ENCODE peak calls at places on chromosomes 4 and X, in five cellular contexts. One of them, this sample, is unnamed.

GRCh38 chr4:76758290-76758882 is 139.6 kb downstream of the SOWAHB start:
- DNase-seq in COR-L47: peak; percentile 61
- DNase-seq in NCI-H1105: no peak
- DNase-seq in fibroblast of the conjunctiva: peak; percentile 67
- DNase-seq in Right ventricle myocardium superior: no peak
- DNase-seq in this sample: no peak

GRCh38 chrX:24498181-24498580 is 33.1 kb downstream of the PDK3 start:
- DNase-seq in COR-L47: no peak
- DNase-seq in NCI-H1105: no peak
- DNase-seq in fibroblast of the conjunctiva: no peak
- DNase-seq in Right ventricle myocardium superior: no peak
- DNase-seq in this sample: no peak

GRCh38 chrX:24862343-24862742 is 153.4 kb downstream of the ARX start:
- DNase-seq in COR-L47: no peak
- DNase-seq in NCI-H1105: no peak
- DNase-seq in fibroblast of the conjunctiva: peak; percentile 39
- DNase-seq in Right ventricle myocardium superior: no peak
- DNase-seq in this sample: no peak

GRCh38 chrX:8815460-8816065 is 14.4 kb upstream of the FAM9A start:
- DNase-seq in COR-L47: peak; percentile 8
- DNase-seq in NCI-H1105: peak; percentile 20
- DNase-seq in fibroblast of the conjunctiva: no peak
- DNase-seq in Right ventricle myocardium superior: no peak
- DNase-seq in this sample: peak; percentile 49

GRCh38 chr4:8400641-8401325 is 39.7 kb downstream of the ACOX3 start:
- DNase-seq in COR-L47: no peak
- DNase-seq in NCI-H1105: no peak
- DNase-seq in fibroblast of the conjunctiva: peak; percentile 30
- DNase-seq in Right ventricle myocardium superior: no peak
- DNase-seq in this sample: no peak

GRCh38 chr4:186037692-186038658 is 31.0 kb upstream of the TLR3 start:
- DNase-seq in COR-L47: peak; percentile 44
- DNase-seq in NCI-H1105: peak; percentile 33
- DNase-seq in fibroblast of the conjunctiva: peak; percentile 68
- DNase-seq in Right ventricle myocardium superior: no peak
- DNase-seq in this sample: peak; percentile 52

GRCh38 chr4:38424171-38424871 is 239.7 kb upstream of the KLF3 start:
- DNase-seq in COR-L47: no peak
- DNase-seq in NCI-H1105: no peak
- DNase-seq in fibroblast of the conjunctiva: no peak
- DNase-seq in Right ventricle myocardium superior: no peak
- DNase-seq in this sample: no peak

GRCh38 chrX:154486052-154486395 is 391 bp downstream of the UBL4A start:
- DNase-seq in COR-L47: no peak
- DNase-seq in NCI-H1105: no peak
- DNase-seq in fibroblast of the conjunctiva: no peak
- DNase-seq in Right ventricle myocardium superior: peak; percentile 62
- DNase-seq in this sample: no peak

GRCh38 chrX:23901065-23901464 is 6.7 kb downstream of the APOO start:
- DNase-seq in COR-L47: no peak
- DNase-seq in NCI-H1105: no peak
- DNase-seq in fibroblast of the conjunctiva: no peak
- DNase-seq in Right ventricle myocardium superior: no peak
- DNase-seq in this sample: no peak

GRCh38 chrX:129617420-129617819 is 37.3 kb downstream of the APLN start:
- DNase-seq in COR-L47: no peak
- DNase-seq in NCI-H1105: no peak
- DNase-seq in fibroblast of the conjunctiva: no peak
- DNase-seq in Right ventricle myocardium superior: no peak
- DNase-seq in this sample: no peak

GRCh38 chr4:152848508-152848907 is 68.8 kb downstream of the ARFIP1 start:
- DNase-seq in COR-L47: no peak
- DNase-seq in NCI-H1105: no peak
- DNase-seq in fibroblast of the conjunctiva: no peak
- DNase-seq in Right ventricle myocardium superior: no peak
- DNase-seq in this sample: no peak

GRCh38 chr4:21728231-21728758 is 220.3 kb downstream of the KCNIP4 start:
- DNase-seq in COR-L47: no peak
- DNase-seq in NCI-H1105: no peak
- DNase-seq in fibroblast of the conjunctiva: no peak
- DNase-seq in Right ventricle myocardium superior: no peak
- DNase-seq in this sample: no peak

GRCh38 chr4:8595237-8596087 is 2.9 kb downstream of the CPZ start:
- DNase-seq in COR-L47: no peak
- DNase-seq in NCI-H1105: no peak
- DNase-seq in fibroblast of the conjunctiva: no peak
- DNase-seq in Right ventricle myocardium superior: no peak
- DNase-seq in this sample: no peak

GRCh38 chrX:120874678-120875557 is 748 bp downstream of the CT47B1 start:
- DNase-seq in COR-L47: no peak
- DNase-seq in NCI-H1105: no peak
- DNase-seq in fibroblast of the conjunctiva: no peak
- DNase-seq in Right ventricle myocardium superior: no peak
- DNase-seq in this sample: no peak

GRCh38 chr4:8334786-8335460 is 65.4 kb downstream of the HTRA3 start:
- DNase-seq in COR-L47: no peak
- DNase-seq in NCI-H1105: no peak
- DNase-seq in fibroblast of the conjunctiva: no peak
- DNase-seq in Right ventricle myocardium superior: peak; percentile 7
- DNase-seq in this sample: no peak

GRCh38 chr4:55545133-55545532 is 1.6 kb downstream of the CLOCK start:
- DNase-seq in COR-L47: peak; percentile 18
- DNase-seq in NCI-H1105: no peak
- DNase-seq in fibroblast of the conjunctiva: no peak
- DNase-seq in Right ventricle myocardium superior: no peak
- DNase-seq in this sample: no peak

GRCh38 chr4:139552506-139552905 is 3.5 kb downstream of the SETD7 start:
- DNase-seq in COR-L47: no peak
- DNase-seq in NCI-H1105: no peak
- DNase-seq in fibroblast of the conjunctiva: no peak
- DNase-seq in Right ventricle myocardium superior: no peak
- DNase-seq in this sample: no peak

GRCh38 chr4:78057600-78058560 is 757 bp downstream of the FRAS1 start:
- DNase-seq in COR-L47: peak; percentile 24
- DNase-seq in NCI-H1105: no peak
- DNase-seq in fibroblast of the conjunctiva: peak; percentile 13
- DNase-seq in Right ventricle myocardium superior: peak; percentile 69
- DNase-seq in this sample: no peak

GRCh38 chr4:14908635-14909034 is 93.6 kb upstream of the CPEB2 start:
- DNase-seq in COR-L47: no peak
- DNase-seq in NCI-H1105: no peak
- DNase-seq in fibroblast of the conjunctiva: no peak
- DNase-seq in Right ventricle myocardium superior: no peak
- DNase-seq in this sample: no peak

GRCh38 chr4:78254893-78255292 is 197.8 kb downstream of the FRAS1 start:
- DNase-seq in COR-L47: peak; percentile 25
- DNase-seq in NCI-H1105: no peak
- DNase-seq in fibroblast of the conjunctiva: no peak
- DNase-seq in Right ventricle myocardium superior: no peak
- DNase-seq in this sample: no peak

GRCh38 chr4:175927121-175927520 is 115.1 kb upstream of the GPM6A start:
- DNase-seq in COR-L47: no peak
- DNase-seq in NCI-H1105: no peak
- DNase-seq in fibroblast of the conjunctiva: no peak
- DNase-seq in Right ventricle myocardium superior: no peak
- DNase-seq in this sample: no peak

GRCh38 chrX:46577116-46578005 is 3.8 kb downstream of the CHST7 start:
- DNase-seq in COR-L47: no peak
- DNase-seq in NCI-H1105: no peak
- DNase-seq in fibroblast of the conjunctiva: no peak
- DNase-seq in Right ventricle myocardium superior: no peak
- DNase-seq in this sample: no peak

This sample was measured in NCI-H748 treated with DMSO at 0.1 percent for 48 hours.